ENCODE peak calls at places on chromosomes 1 and 21, in eight cellular contexts. G is RPMI7951, Q is AML-193, B is AG04449, R is adrenal gland, J is pancreas, V is HuH-7.5, W is NCI-H2081 treated with DMSO at 0.1 percent for 48 hours. P is an unnamed sample.

GRCh38 chr1:68460935-68461334 is 11.2 kb upstream of the RPE65 start:
- DNase-seq in G (no peak), Q (no peak), B (no peak), R (no peak), J (no peak), V (no peak), W (no peak), P (no peak)

GRCh38 chr1:209246660-209247059 is 336.9 kb upstream of the CAMK1G start:
- DNase-seq in G (peak), Q (no peak), B (peak), R (no peak), J (no peak), V (no peak), W (no peak), P (no peak)

GRCh38 chr21:45546636-45547203 is 4.5 kb upstream of the SLC19A1 start:
- DNase-seq in G (no peak), Q (no peak), B (no peak), R (no peak), J (no peak), V (no peak), W (no peak), P (no peak)

GRCh38 chr1:52281518-52281917 is 84.5 kb downstream of the CC2D1B start:
- DNase-seq in G (no peak), Q (no peak), B (no peak), R (no peak), J (no peak), V (no peak), W (no peak), P (no peak)

GRCh38 chr21:44920694-44921604 is at the start of gene ITGB2:
- DNase-seq in G (no peak), Q (peak), B (no peak), R (peak), J (no peak), V (no peak), W (no peak), P (no peak)

GRCh38 chr21:32426066-32426465 is 13.6 kb downstream of the EVA1C start:
- DNase-seq in G (no peak), Q (no peak), B (no peak), R (no peak), J (no peak), V (no peak), W (no peak), P (no peak)

GRCh38 chr1:106646261-106646660 is 410.2 kb upstream of the PRMT6 start:
- DNase-seq in G (no peak), Q (no peak), B (no peak), R (no peak), J (no peak), V (no peak), W (no peak), P (no peak)

GRCh38 chr1:93702102-93702827 is 20.6 kb upstream of the BCAR3 start:
- DNase-seq in G (peak), Q (no peak), B (no peak), R (no peak), J (no peak), V (no peak), W (no peak), P (no peak)

GRCh38 chr1:10794724-10795304 is 1.6 kb downstream of the CASZ1 start:
- DNase-seq in G (no peak), Q (no peak), B (no peak), R (no peak), J (peak), V (no peak), W (no peak), P (no peak)

GRCh38 chr1:114558548-114558947 is 22.9 kb downstream of the BCAS2 start:
- DNase-seq in G (peak), Q (peak), B (no peak), R (no peak), J (no peak), V (peak), W (no peak), P (peak)

GRCh38 chr21:45562401-45562800 is 20.2 kb upstream of the SLC19A1 start:
- DNase-seq in G (no peak), Q (no peak), B (no peak), R (no peak), J (no peak), V (no peak), W (no peak), P (no peak)

GRCh38 chr1:178238722-178239510 is 145.0 kb downstream of the RASAL2 start:
- DNase-seq in G (peak), Q (no peak), B (peak), R (no peak), J (no peak), V (no peak), W (no peak), P (no peak)

GRCh38 chr1:67937651-67938050 is 104.4 kb upstream of the GNG12 start:
- DNase-seq in G (no peak), Q (no peak), B (no peak), R (no peak), J (no peak), V (no peak), W (no peak), P (no peak)

GRCh38 chr21:45019887-45020537 is 54.4 kb upstream of the ADARB1 start:
- DNase-seq in G (no peak), Q (no peak), B (no peak), R (peak), J (no peak), V (no peak), W (no peak), P (no peak)

GRCh38 chr1:230163719-230164118 is 96.7 kb downstream of the GALNT2 start:
- DNase-seq in G (no peak), Q (no peak), B (no peak), R (no peak), J (no peak), V (no peak), W (no peak), P (no peak)

GRCh38 chr1:228378453-228379164 is 28.0 kb downstream of the TRIM11 start:
- DNase-seq in G (peak), Q (no peak), B (no peak), R (peak), J (peak), V (peak), W (peak), P (no peak)

GRCh38 chr1:24108334-24109165 is 3.4 kb downstream of the MYOM3 start:
- DNase-seq in G (peak), Q (no peak), B (peak), R (peak), J (no peak), V (no peak), W (no peak), P (no peak)

GRCh38 chr21:41993744-41994143 is 16.4 kb downstream of the ZBTB21 start:
- DNase-seq in G (peak), Q (no peak), B (peak), R (no peak), J (no peak), V (no peak), W (no peak), P (no peak)

GRCh38 chr1:214808845-214809460 is 206.0 kb downstream of the CENPF start:
- DNase-seq in G (peak), Q (peak), B (no peak), R (no peak), J (no peak), V (peak), W (no peak), P (no peak)

GRCh38 chr21:29248124-29248523 is 50.6 kb upstream of the BACH1 start:
- DNase-seq in G (no peak), Q (peak), B (no peak), R (no peak), J (no peak), V (no peak), W (no peak), P (no peak)

GRCh38 chr1:215777370-215777925 is 210.3 kb downstream of the KCTD3 start:
- DNase-seq in G (no peak), Q (no peak), B (no peak), R (no peak), J (no peak), V (no peak), W (no peak), P (no peak)

GRCh38 chr21:28142692-28143091 is 850.0 kb downstream of the LTN1 start:
- DNase-seq in G (peak), Q (no peak), B (peak), R (no peak), J (no peak), V (no peak), W (no peak), P (no peak)

GRCh38 chr1:211577826-211578639 is 928 bp downstream of the SLC30A1 start:
- DNase-seq in G (peak), Q (peak), B (no peak), R (peak), J (peak), V (peak), W (no peak), P (no peak)

GRCh38 chr21:46027855-46028493 is 46.4 kb downstream of the COL6A1 start:
- DNase-seq in G (no peak), Q (no peak), B (no peak), R (no peak), J (no peak), V (no peak), W (no peak), P (no peak)

GRCh38 chr1:44035726-44036408 is 4.6 kb upstream of the SLC6A9 start:
- DNase-seq in G (no peak), Q (no peak), B (no peak), R (peak), J (peak), V (no peak), W (no peak), P (no peak)

GRCh38 chr1:110011527-110012041 is 22.8 kb upstream of the STRIP1 start:
- DNase-seq in G (peak), Q (peak), B (no peak), R (no peak), J (no peak), V (peak), W (no peak), P (no peak)

GRCh38 chr1:185648858-185649589 is 85.2 kb upstream of the HMCN1 start:
- DNase-seq in G (no peak), Q (no peak), B (no peak), R (no peak), J (no peak), V (no peak), W (no peak), P (no peak)

GRCh38 chr1:178161516-178161915 is 67.6 kb downstream of the RASAL2 start:
- DNase-seq in G (no peak), Q (no peak), B (no peak), R (no peak), J (no peak), V (no peak), W (no peak), P (no peak)

GRCh38 chr1:33946836-33947235 is 83.0 kb downstream of the HMGB4 start:
- DNase-seq in G (no peak), Q (no peak), B (no peak), R (no peak), J (no peak), V (no peak), W (no peak), P (no peak)

GRCh38 chr1:58108783-58109182 is 437.7 kb downstream of the OMA1 start:
- DNase-seq in G (no peak), Q (no peak), B (no peak), R (no peak), J (no peak), V (no peak), W (no peak), P (no peak)

GRCh38 chr1:15952317-15953258 is 23.3 kb downstream of the ZBTB17 start:
- DNase-seq in G (peak), Q (peak), B (peak), R (peak), J (no peak), V (no peak), W (no peak), P (no peak)

GRCh38 chr1:78043436-78043835 is 2.3 kb upstream of the GIPC2 start:
- DNase-seq in G (peak), Q (no peak), B (no peak), R (no peak), J (no peak), V (no peak), W (no peak), P (no peak)

GRCh38 chr1:161033751-161034150 is 5.0 kb downstream of the TSTD1 start:
- DNase-seq in G (peak), Q (no peak), B (no peak), R (no peak), J (no peak), V (no peak), W (no peak), P (no peak)

GRCh38 chr1:218426343-218426657 is 81.2 kb downstream of the TGFB2 start:
- DNase-seq in G (peak), Q (no peak), B (no peak), R (no peak), J (peak), V (peak), W (no peak), P (no peak)